ENCODE peak calls at places on chromosomes 11 and 22, in four cellular contexts. B is thoracic aorta; M is GM19239; D is stimulated activated CD8-positive, alpha-beta memory T cell treated with anti-CD3 and anti-CD28 coated beads, Interleukin-15, amount 100 ng/mL, for 4 hours. F is an unnamed sample.

GRCh38 chr11:12625438-12626071 is 48.7 kb upstream of the TEAD1 start:
- DNase-seq in B (no peak), M (no peak), D (no peak), F (no peak)

GRCh38 chr11:63490551-63491239 is at the start of gene PLAAT5:
- DNase-seq in B (no peak), M (no peak), D (no peak), F (no peak)

GRCh38 chr11:120564573-120565301 is 53.2 kb downstream of the GRIK4 start:
- DNase-seq in B (no peak), M (peak), D (no peak), F (peak)

GRCh38 chr11:62787005-62787759 is at the start of gene TMEM179B:
- DNase-seq in B (peak), M (peak), D (peak), F (peak)

GRCh38 chr11:113538801-113539200 is 63.6 kb upstream of the DRD2 start:
- DNase-seq in B (no peak), M (no peak), D (no peak), F (no peak)

GRCh38 chr11:111114091-111114490 is 131.4 kb upstream of the POU2AF2 start:
- DNase-seq in B (no peak), M (no peak), D (no peak), F (no peak)

GRCh38 chr11:14270690-14271542 is 88.1 kb downstream of the RRAS2 start:
- DNase-seq in B (no peak), M (peak), D (no peak), F (no peak)

GRCh38 chr11:9210922-9211320 is 54.2 kb downstream of the DENND5A start:
- DNase-seq in B (no peak), M (no peak), D (no peak), F (peak)

GRCh38 chr11:76310832-76311231 is 70.1 kb downstream of the THAP12 start:
- DNase-seq in B (no peak), M (no peak), D (no peak), F (no peak)

GRCh38 chr22:36938028-36938425 is 24.6 kb downstream of the CSF2RB start:
- DNase-seq in B (no peak), M (no peak), D (no peak), F (no peak)

F was measured in stimulated activated naive B cell treated with anti-CD40 and anti-IgM and Interleukin-4, amounts not matched to agents 10 μg/mL and 1 μg/mL and 100 μg/mL, for 72 hours.